ENCODE peak calls at places on chromosomes 3 and 15, in five cellular contexts. One of them, this sample, is unnamed.

GRCh38 chr15:38401716-38402115 is 52.2 kb upstream of the FAM98B start:
- DNase-seq in body of pancreas: no peak
- DNase-seq in H54: no peak
- DNase-seq in ovary: no peak
- DNase-seq in transverse colon: no peak
- DNase-seq in this sample: no peak

GRCh38 chr3:11155341-11156025 is 1.2 kb downstream of the HRH1 start:
- DNase-seq in body of pancreas: peak; percentile 32
- DNase-seq in H54: peak; percentile 70
- DNase-seq in ovary: peak; percentile 85
- DNase-seq in transverse colon: peak; percentile 74
- DNase-seq in this sample: peak; percentile 7

GRCh38 chr15:71443538-71443937 is 328.3 kb downstream of the THSD4 start:
- DNase-seq in body of pancreas: peak; percentile 57
- DNase-seq in H54: no peak
- DNase-seq in ovary: peak; percentile 74
- DNase-seq in transverse colon: peak; percentile 62
- DNase-seq in this sample: peak; percentile 9

GRCh38 chr3:63228677-63229076 is 49.4 kb upstream of the SYNPR start:
- DNase-seq in body of pancreas: peak; percentile 23
- DNase-seq in H54: no peak
- DNase-seq in ovary: no peak
- DNase-seq in transverse colon: no peak
- DNase-seq in this sample: peak; percentile 0

GRCh38 chr3:112327371-112327951 is 5.5 kb upstream of the CD200 start:
- DNase-seq in body of pancreas: no peak
- DNase-seq in H54: peak; percentile 12
- DNase-seq in ovary: no peak
- DNase-seq in transverse colon: no peak
- DNase-seq in this sample: peak; percentile 32

GRCh38 chr3:55161256-55161655 is 233.4 kb upstream of the LRTM1 start:
- DNase-seq in body of pancreas: no peak
- DNase-seq in H54: no peak
- DNase-seq in ovary: no peak
- DNase-seq in transverse colon: no peak
- DNase-seq in this sample: no peak

GRCh38 chr3:53794597-53794996 is 51.6 kb downstream of the CHDH start:
- DNase-seq in body of pancreas: no peak
- DNase-seq in H54: no peak
- DNase-seq in ovary: no peak
- DNase-seq in transverse colon: no peak
- DNase-seq in this sample: no peak

GRCh38 chr3:9064853-9065252 is 101.6 kb upstream of the RAD18 start:
- DNase-seq in body of pancreas: no peak
- DNase-seq in H54: no peak
- DNase-seq in ovary: no peak
- DNase-seq in transverse colon: no peak
- DNase-seq in this sample: no peak

GRCh38 chr3:136929984-136930671 is 27.7 kb upstream of the IL20RB start:
- DNase-seq in body of pancreas: peak; percentile 28
- DNase-seq in H54: no peak
- DNase-seq in ovary: peak; percentile 69
- DNase-seq in transverse colon: peak; percentile 75
- DNase-seq in this sample: peak; percentile 23

GRCh38 chr3:78268087-78268486 is 1228.2 kb downstream of the ROBO2 start:
- DNase-seq in body of pancreas: no peak
- DNase-seq in H54: no peak
- DNase-seq in ovary: no peak
- DNase-seq in transverse colon: no peak
- DNase-seq in this sample: no peak

GRCh38 chr3:23884481-23884880 is 32.3 kb downstream of the NKIRAS1 start:
- DNase-seq in body of pancreas: peak; percentile 24
- DNase-seq in H54: no peak
- DNase-seq in ovary: no peak
- DNase-seq in transverse colon: no peak
- DNase-seq in this sample: peak; percentile 4

GRCh38 chr3:13040381-13041074 is 32.7 kb downstream of the IQSEC1 start:
- DNase-seq in body of pancreas: no peak
- DNase-seq in H54: no peak
- DNase-seq in ovary: no peak
- DNase-seq in transverse colon: peak; percentile 41
- DNase-seq in this sample: peak; percentile 28

GRCh38 chr3:102460579-102460978 is 25.8 kb downstream of the ZPLD1 start:
- DNase-seq in body of pancreas: no peak
- DNase-seq in H54: no peak
- DNase-seq in ovary: no peak
- DNase-seq in transverse colon: no peak
- DNase-seq in this sample: no peak

GRCh38 chr3:63096248-63097058 is 181.7 kb upstream of the SYNPR start:
- DNase-seq in body of pancreas: no peak
- DNase-seq in H54: no peak
- DNase-seq in ovary: no peak
- DNase-seq in transverse colon: no peak
- DNase-seq in this sample: no peak

GRCh38 chr3:160987982-160988964 is 116.9 kb downstream of the B3GALNT1 start:
- DNase-seq in body of pancreas: no peak
- DNase-seq in H54: no peak
- DNase-seq in ovary: no peak
- DNase-seq in transverse colon: no peak
- DNase-seq in this sample: no peak

GRCh38 chr15:33149919-33150318 is 44.6 kb downstream of the FMN1 start:
- DNase-seq in body of pancreas: no peak
- DNase-seq in H54: no peak
- DNase-seq in ovary: no peak
- DNase-seq in transverse colon: no peak
- DNase-seq in this sample: no peak

GRCh38 chr15:54979949-54980348 is 216.8 kb downstream of the RSL24D1 start:
- DNase-seq in body of pancreas: no peak
- DNase-seq in H54: no peak
- DNase-seq in ovary: no peak
- DNase-seq in transverse colon: no peak
- DNase-seq in this sample: no peak

GRCh38 chr15:35540885-35541284 is 5.1 kb downstream of the DPH6 start:
- DNase-seq in body of pancreas: no peak
- DNase-seq in H54: no peak
- DNase-seq in ovary: no peak
- DNase-seq in transverse colon: no peak
- DNase-seq in this sample: no peak

GRCh38 chr3:188268336-188268735 is 114.4 kb downstream of the LPP start:
- DNase-seq in body of pancreas: no peak
- DNase-seq in H54: no peak
- DNase-seq in ovary: no peak
- DNase-seq in transverse colon: no peak
- DNase-seq in this sample: no peak

GRCh38 chr3:138781012-138781470 is 53.7 kb downstream of the PIK3CB start:
- DNase-seq in body of pancreas: peak; percentile 33
- DNase-seq in H54: no peak
- DNase-seq in ovary: no peak
- DNase-seq in transverse colon: no peak
- DNase-seq in this sample: peak; percentile 78

GRCh38 chr15:95845862-95846515 is 484.5 kb upstream of the NR2F2 start:
- DNase-seq in body of pancreas: no peak
- DNase-seq in H54: no peak
- DNase-seq in ovary: peak; percentile 77
- DNase-seq in transverse colon: no peak
- DNase-seq in this sample: no peak

GRCh38 chr15:101051291-101052030 is 132.3 kb downstream of the LRRK1 start:
- DNase-seq in body of pancreas: no peak
- DNase-seq in H54: no peak
- DNase-seq in ovary: no peak
- DNase-seq in transverse colon: no peak
- DNase-seq in this sample: no peak
- TF ChIP-seq POLR2A in body of pancreas: no peak
- TF ChIP-seq POLR2A in H54: no peak
- TF ChIP-seq POLR2A in ovary: no peak
- TF ChIP-seq POLR2A in transverse colon: no peak
- TF ChIP-seq POLR2A in this sample: no peak

GRCh38 chr15:73968461-73968860 is 23.6 kb downstream of the STOML1 start:
- DNase-seq in body of pancreas: no peak
- DNase-seq in H54: no peak
- DNase-seq in ovary: no peak
- DNase-seq in transverse colon: no peak
- DNase-seq in this sample: no peak
- TF ChIP-seq POLR2A in body of pancreas: no peak
- TF ChIP-seq POLR2A in H54: no peak
- TF ChIP-seq POLR2A in ovary: no peak
- TF ChIP-seq POLR2A in transverse colon: no peak
- TF ChIP-seq POLR2A in this sample: no peak

GRCh38 chr15:92500023-92500630 is 106.4 kb downstream of the ST8SIA2 start:
- DNase-seq in body of pancreas: no peak
- DNase-seq in H54: no peak
- DNase-seq in ovary: no peak
- DNase-seq in transverse colon: no peak
- DNase-seq in this sample: no peak

GRCh38 chr15:92492556-92492955 is 98.9 kb downstream of the ST8SIA2 start:
- DNase-seq in body of pancreas: no peak
- DNase-seq in H54: no peak
- DNase-seq in ovary: no peak
- DNase-seq in transverse colon: no peak
- DNase-seq in this sample: no peak

GRCh38 chr15:92495468-92495867 is 101.8 kb downstream of the ST8SIA2 start:
- DNase-seq in body of pancreas: no peak
- DNase-seq in H54: no peak
- DNase-seq in ovary: no peak
- DNase-seq in transverse colon: no peak
- DNase-seq in this sample: no peak

GRCh38 chr15:92494791-92495190 is 101.1 kb downstream of the ST8SIA2 start:
- DNase-seq in body of pancreas: no peak
- DNase-seq in H54: no peak
- DNase-seq in ovary: no peak
- DNase-seq in transverse colon: no peak
- DNase-seq in this sample: no peak
- TF ChIP-seq POLR2A in body of pancreas: no peak
- TF ChIP-seq POLR2A in H54: no peak
- TF ChIP-seq POLR2A in ovary: no peak
- TF ChIP-seq POLR2A in transverse colon: no peak
- TF ChIP-seq POLR2A in this sample: no peak

DNA sequence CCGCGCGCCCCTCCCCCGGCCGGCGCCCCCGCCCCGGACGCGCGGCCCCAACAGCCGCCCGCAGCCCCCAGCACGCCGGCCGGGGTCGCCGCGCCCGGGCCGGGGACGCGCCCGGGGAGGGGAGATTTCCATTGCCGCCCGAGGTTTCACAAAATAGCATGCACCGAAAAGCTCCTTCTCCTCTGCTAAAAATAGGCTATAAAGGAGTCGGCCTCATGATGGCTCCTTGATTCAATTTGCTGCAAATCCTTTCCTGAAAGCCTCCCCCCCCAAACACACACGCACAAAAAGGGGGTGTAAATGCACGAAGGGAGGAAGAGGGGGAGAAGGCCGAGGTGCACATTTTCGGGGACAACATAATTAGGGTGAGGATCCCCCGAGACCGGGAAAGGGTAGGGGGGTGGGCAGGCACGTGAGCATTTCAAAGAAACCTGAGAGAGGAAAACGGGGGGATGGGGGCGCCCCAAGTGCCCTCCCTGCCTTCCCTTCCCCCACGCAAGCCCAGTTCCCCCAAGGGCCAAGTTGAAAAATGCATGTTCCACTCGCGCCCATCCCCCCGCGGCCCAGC is 725 bp downstream of the TBL1XR1 start:
- DNase-seq in body of pancreas: peak; percentile 23
- DNase-seq in H54: peak; percentile 70
- DNase-seq in ovary: peak; percentile 50
- DNase-seq in transverse colon: peak; percentile 44
- DNase-seq in this sample: peak; percentile 79
- TF ChIP-seq POLR2A in body of pancreas: peak; percentile 3
- TF ChIP-seq POLR2A in H54: peak; percentile 18
- TF ChIP-seq POLR2A in ovary: no peak
- TF ChIP-seq POLR2A in transverse colon: no peak
- TF ChIP-seq POLR2A in this sample: peak; percentile 1

DNA sequence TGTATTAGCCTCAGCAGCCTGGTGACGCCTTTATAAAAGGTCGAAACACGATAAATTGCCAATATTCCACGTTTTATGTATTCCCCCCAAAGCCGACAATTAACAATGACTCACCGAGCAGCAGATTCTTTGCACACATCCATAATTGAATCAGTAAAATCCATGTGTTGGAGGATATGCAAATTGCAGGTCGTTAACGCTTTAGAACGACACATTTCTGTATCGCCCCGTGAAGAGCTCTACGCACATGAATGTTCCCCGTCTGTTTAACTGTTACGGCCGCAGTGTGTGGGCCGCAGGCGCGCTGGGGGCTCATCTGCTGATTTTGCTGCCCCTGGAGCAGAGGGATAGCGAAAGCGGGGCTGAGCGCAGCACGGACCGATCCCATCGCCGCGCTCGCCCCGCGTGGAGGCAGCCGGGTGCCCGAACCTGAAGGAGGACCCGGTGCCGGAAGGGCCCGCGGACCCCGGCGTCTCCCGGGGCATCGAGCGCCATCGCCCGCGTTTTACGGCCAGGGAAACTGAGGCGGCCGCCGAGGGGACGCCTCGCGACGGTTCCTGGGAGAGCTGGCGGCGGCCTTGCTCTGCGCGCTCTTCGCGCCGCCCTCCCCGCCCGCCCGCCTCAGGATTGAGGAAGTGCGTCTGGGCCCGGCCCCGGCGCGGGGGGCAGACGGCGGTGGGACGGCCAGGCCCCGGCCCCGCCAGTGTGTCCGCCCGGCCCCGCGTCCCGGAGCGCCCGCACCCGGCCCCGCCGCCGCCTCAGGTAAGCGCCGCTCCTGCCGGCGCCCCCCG is at the start of gene LRRK1:
- DNase-seq in body of pancreas: peak; percentile 52
- DNase-seq in H54: peak; percentile 27
- DNase-seq in ovary: peak; percentile 69
- DNase-seq in transverse colon: peak; percentile 52
- DNase-seq in this sample: peak; percentile 8
- TF ChIP-seq POLR2A in body of pancreas: peak; percentile 35
- TF ChIP-seq POLR2A in H54: no peak
- TF ChIP-seq POLR2A in ovary: no peak
- TF ChIP-seq POLR2A in transverse colon: peak; percentile 23
- TF ChIP-seq POLR2A in this sample: no peak

DNA sequence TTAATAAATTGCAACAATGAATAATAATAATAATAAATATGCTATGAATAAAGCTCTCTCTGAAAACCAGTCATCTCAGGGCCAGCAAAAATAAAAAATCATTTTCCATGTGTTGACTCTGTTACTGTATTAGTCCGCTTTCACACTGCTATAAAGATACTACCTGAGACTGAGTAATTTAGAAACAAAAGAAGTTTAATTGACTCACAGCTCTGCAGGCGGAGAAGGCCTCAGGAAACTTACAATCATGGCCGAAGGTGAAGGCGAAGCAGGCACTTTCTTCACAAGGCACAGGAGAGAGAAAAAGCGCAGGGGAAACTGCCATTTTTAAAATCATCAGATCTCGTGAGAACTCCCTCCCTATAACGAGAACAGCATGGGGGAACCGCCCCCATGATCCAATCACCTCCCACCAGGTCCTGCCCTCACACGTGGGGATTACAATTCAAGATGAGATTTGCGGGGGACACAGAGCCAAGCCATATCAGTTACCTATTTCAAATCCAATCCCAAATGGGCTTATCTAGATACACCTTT is 224.1 kb downstream of the IGSF11 start:
- DNase-seq in body of pancreas: no peak
- DNase-seq in H54: no peak
- DNase-seq in ovary: no peak
- DNase-seq in transverse colon: no peak
- DNase-seq in this sample: no peak
- TF ChIP-seq POLR2A in body of pancreas: no peak
- TF ChIP-seq POLR2A in H54: no peak
- TF ChIP-seq POLR2A in ovary: no peak
- TF ChIP-seq POLR2A in transverse colon: no peak
- TF ChIP-seq POLR2A in this sample: no peak

This sample was measured in erythroblast.